ENCODE peak calls at places on chromosomes 7 and 10, in eight cellular contexts. D is heart right ventricle, R is lung, S is fibroblast of lung, Q is esophagus squamous epithelium, P is foreskin fibroblast, E is GM10248, C is HFFc6. J is an unnamed sample.

GRCh38 chr10:101938316-101939272 is 95.0 kb upstream of the KCNIP2 start:
- DNase-seq in D (no peak), P (peak; percentile 93), Q (no peak), R (no peak), C (peak; percentile 77), E (no peak), S (peak; percentile 89), J (peak; percentile 65)

GRCh38 chr10:70679498-70679897 is 7.2 kb downstream of the ADAMTS14 start:
- DNase-seq in E (no peak), P (peak; percentile 96), Q (no peak), S (peak; percentile 31), R (no peak), C (peak; percentile 64), D (peak; percentile 48), J (no peak)

GRCh38 chr7:44378744-44379143 is 53.4 kb upstream of the CAMK2B start:
- DNase-seq in P (peak; percentile 92), C (peak; percentile 86), D (no peak), E (no peak), R (peak; percentile 21), Q (no peak), S (peak; percentile 64), J (peak; percentile 34)

GRCh38 chr10:11639346-11639745 is 27.9 kb upstream of the USP6NL start:
- DNase-seq in Q (no peak), E (no peak), D (no peak), R (no peak), P (no peak), C (no peak), S (no peak), J (no peak)

GRCh38 chr10:54067361-54067760 is 733.7 kb downstream of the PCDH15 start:
- DNase-seq in P (no peak), R (no peak), Q (no peak), E (no peak), S (no peak), D (no peak), C (no peak), J (no peak)

GRCh38 chr10:132926070-132926469 is 16.3 kb downstream of the CFAP46 start:
- DNase-seq in C (no peak), E (no peak), R (no peak), D (no peak), P (no peak), S (no peak), Q (no peak), J (no peak)

GRCh38 chr7:87128883-87129282 is 23.4 kb upstream of the DMTF1 start:
- DNase-seq in C (no peak), D (no peak), Q (no peak), R (no peak), S (no peak), E (no peak), P (peak; percentile 14), J (no peak)

GRCh38 chr7:112907658-112908057 is 117.5 kb upstream of the TMEM168 start:
- DNase-seq in D (no peak), R (no peak), E (no peak), S (no peak), P (no peak), Q (no peak), C (no peak), J (no peak)

GRCh38 chr10:16965242-16965620 is 148.0 kb upstream of the RSU1 start:
- DNase-seq in D (no peak), Q (no peak), E (no peak), S (no peak), P (no peak), R (no peak), C (no peak), J (no peak)

GRCh38 chr10:126684171-126684745 is 13.8 kb upstream of the C10orf90 start:
- DNase-seq in R (no peak), C (no peak), Q (no peak), P (no peak), E (no peak), D (no peak), S (no peak), J (no peak)

GRCh38 chr10:47058961-47059391 is 147.7 kb downstream of the PTPN20 start:
- DNase-seq in Q (no peak), R (no peak), E (no peak), D (no peak), P (peak; percentile 75), S (no peak), C (peak; percentile 36), J (no peak)

GRCh38 chr7:132321387-132321786 is 254.9 kb downstream of the PLXNA4 start:
- DNase-seq in E (no peak), Q (no peak), S (no peak), D (no peak), C (peak; percentile 3), R (no peak), P (peak; percentile 10), J (no peak)
- TF ChIP-seq CTCF in E (no peak), Q (peak; percentile 8), S (no peak), D (no peak), C (peak; percentile 48), R (no peak), P (peak; percentile 21), J (peak; percentile 38)

GRCh38 chr10:124512040-124512428 is 50.4 kb downstream of the LHPP start:
- DNase-seq in C (no peak), P (no peak), S (no peak), R (no peak), D (no peak), E (no peak), Q (no peak), J (no peak)
- TF ChIP-seq CTCF in C (no peak), P (no peak), S (no peak), R (no peak), D (no peak), E (no peak), Q (no peak), J (no peak)

DNA sequence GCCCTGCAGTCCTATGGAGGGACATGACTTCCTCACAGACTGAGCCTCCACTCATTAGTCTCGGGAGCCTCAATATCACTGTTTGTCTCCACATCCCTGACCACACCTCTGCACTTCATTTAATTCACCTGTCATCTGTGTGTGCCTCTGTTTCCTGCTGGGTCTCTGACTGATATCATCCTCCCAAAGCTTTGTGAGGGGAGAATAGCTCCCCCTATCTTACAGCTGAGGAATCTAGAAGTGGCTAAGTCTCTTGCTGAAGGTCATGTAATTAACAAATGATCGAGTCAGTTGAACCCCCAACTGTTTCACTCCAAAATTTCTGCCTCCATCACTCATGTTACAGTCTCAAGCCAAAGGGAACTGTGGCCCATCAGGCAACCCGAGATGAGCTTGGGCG is 5.5 kb upstream of the CPXM2 start:
- DNase-seq in R (no peak), S (no peak), E (no peak), Q (no peak), C (no peak), P (no peak), D (no peak), J (no peak)
- TF ChIP-seq CTCF in R (no peak), S (no peak), E (no peak), Q (peak; percentile 35), C (peak; percentile 58), P (peak; percentile 7), D (peak; percentile 21), J (no peak)

DNA sequence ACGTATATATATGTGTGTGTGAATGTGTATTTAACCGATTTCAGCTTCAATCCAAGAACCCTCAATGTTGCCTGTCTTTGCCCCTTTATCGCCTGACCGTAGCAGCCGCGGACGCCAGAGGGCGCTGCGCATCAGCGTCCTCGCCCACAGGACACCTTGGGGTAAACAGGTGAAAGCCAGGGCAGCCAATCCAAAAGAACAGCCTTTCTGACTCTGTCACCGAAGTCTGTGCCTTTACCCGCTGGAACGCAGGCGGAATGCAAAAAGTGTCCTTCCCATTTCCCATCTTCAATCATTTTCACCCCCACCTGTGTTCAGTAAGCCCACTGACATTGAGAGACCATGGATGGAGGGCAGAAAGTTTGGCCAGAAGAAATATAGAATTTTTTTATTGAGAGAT is 3.6 kb downstream of the NXPH1 start:
- DNase-seq in C (no peak), R (no peak), S (peak; percentile 2), P (peak; percentile 4), E (peak; percentile 69), Q (no peak), D (no peak), J (no peak)
- TF ChIP-seq CTCF in C (peak; percentile 77), R (peak; percentile 32), S (peak; percentile 61), P (peak; percentile 37), E (peak; percentile 85), Q (peak; percentile 39), D (peak; percentile 62), J (peak; percentile 57)

J was measured in astrocyte of the cerebellum.